ENCODE peak calls at places on chromosomes 6 and 20, in eight cellular contexts. H is HCT116, M is K562, T is HepG2, W is Panc1, I is GM23338, K is GM12878, Z is upper lobe of left lung. C is an unnamed sample.

GRCh38 chr20:17868700-17869231 is 99.8 kb downstream of the SNX5 start:
- ATAC-seq in M (no peak), I (no peak), H (no peak), T (no peak), W (no peak), Z (no peak), K (no peak), C (no peak)

GRCh38 chr6:20205722-20206154 is 6.5 kb downstream of the MBOAT1 start:
- ATAC-seq in Z (peak), K (no peak), H (no peak), W (no peak), M (peak), T (no peak), I (no peak), C (no peak)

GRCh38 chr6:38387994-38388393 is 251.7 kb downstream of the BTBD9 start:
- ATAC-seq in H (no peak), K (no peak), I (no peak), W (no peak), M (no peak), T (no peak), Z (peak), C (peak)

GRCh38 chr6:106442351-106442750 is 81.8 kb downstream of the CRYBG1 start:
- ATAC-seq in K (no peak), M (no peak), H (no peak), I (no peak), Z (no peak), W (no peak), T (no peak), C (no peak)

GRCh38 chr20:2122921-2123320 is 21.3 kb downstream of the STK35 start:
- ATAC-seq in W (no peak), I (no peak), M (no peak), T (no peak), H (no peak), Z (peak), K (no peak), C (peak)

GRCh38 chr6:116971959-116972358 is 94.9 kb downstream of the RFX6 start:
- ATAC-seq in I (peak), M (peak), K (peak), W (peak), Z (peak), T (peak), H (peak), C (no peak)

GRCh38 chr6:138386897-138387296 is 9.2 kb downstream of the SMIM28 start:
- ATAC-seq in M (no peak), T (peak), K (no peak), I (no peak), W (no peak), Z (no peak), H (no peak), C (no peak)

GRCh38 chr6:70221025-70221714 is 81.7 kb downstream of the COL9A1 start:
- ATAC-seq in K (peak), T (peak), W (no peak), M (peak), Z (peak), H (peak), I (peak), C (no peak)

GRCh38 chr20:59463541-59463940 is 140.8 kb upstream of the PHACTR3 start:
- ATAC-seq in M (no peak), W (no peak), K (no peak), Z (no peak), H (no peak), T (no peak), I (no peak), C (no peak)

GRCh38 chr6:46378161-46378881 is 112.9 kb downstream of the RCAN2 start:
- ATAC-seq in Z (no peak), W (no peak), I (no peak), T (no peak), M (no peak), K (no peak), H (no peak), C (no peak)

DNA sequence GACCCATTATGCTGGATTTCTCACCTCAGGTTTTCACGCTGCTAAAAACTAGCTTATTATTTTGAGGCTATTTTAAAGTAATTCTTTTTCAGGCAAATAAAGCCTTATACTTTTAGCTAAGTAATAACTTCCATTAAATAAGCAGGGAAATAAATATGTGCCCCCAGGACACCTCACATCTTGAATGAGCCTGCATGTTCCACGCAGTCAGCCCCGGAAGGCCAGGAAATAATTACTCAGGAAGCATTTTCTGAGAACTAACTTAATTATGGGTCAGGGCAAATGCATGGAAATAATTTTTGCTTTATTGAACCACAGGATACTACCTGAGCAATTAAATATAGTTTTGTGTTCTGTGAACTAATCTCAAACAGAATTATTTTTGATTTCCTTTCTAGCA is 41.1 kb downstream of the STX7 start:
- ATAC-seq in I (no peak), Z (no peak), W (no peak), H (no peak), M (no peak), T (no peak), K (no peak), C (no peak)
- TF ChIP-seq POLR2AphosphoS5 in I (no peak), Z (no peak), W (no peak), H (no peak), M (no peak), T (no peak), K (no peak), C (no peak)

DNA sequence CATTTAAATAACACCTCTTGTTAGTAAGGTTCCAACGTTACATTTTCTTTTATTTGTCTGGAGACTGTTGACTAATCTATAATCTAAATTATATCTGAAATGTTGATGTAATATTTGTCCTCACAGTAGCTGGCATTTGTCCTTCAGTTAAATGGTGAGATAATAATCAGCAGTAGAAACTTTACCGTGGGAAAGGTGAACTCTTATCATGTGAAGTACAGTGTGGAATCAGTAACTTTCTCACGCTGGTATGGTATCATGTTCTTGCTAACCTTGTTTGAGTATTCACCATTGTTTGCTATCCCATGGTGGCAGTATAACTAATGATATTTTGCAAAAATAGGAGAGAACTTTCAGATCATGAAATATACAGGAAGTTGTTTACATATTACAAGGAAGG is 4.7 kb downstream of the GMNN start:
- ATAC-seq in M (no peak), W (no peak), Z (no peak), T (no peak), I (no peak), H (no peak), K (peak), C (no peak)
- H3K4me3 ChIP-seq in M (no peak), W (no peak), Z (no peak), T (peak), I (no peak), H (no peak), K (peak), C (no peak)

GRCh38 chr6:133890941-133891813 is 2.3 kb downstream of the TCF21 start:
- ATAC-seq in K (no peak), Z (no peak), M (peak), W (peak), T (peak), H (peak), I (peak), C (no peak)

GRCh38 chr6:133893324-133893692 is 4.4 kb downstream of the TCF21 start:
- ATAC-seq in W (no peak), Z (no peak), H (no peak), M (no peak), T (no peak), I (no peak), K (no peak), C (no peak)

GRCh38 chr6:133894369-133894768 is 5.5 kb downstream of the TCF21 start:
- ATAC-seq in H (no peak), M (no peak), I (no peak), W (no peak), K (no peak), Z (no peak), T (no peak), C (no peak)

GRCh38 chr6:133891814-133892443 is 3.0 kb downstream of the TCF21 start:
- ATAC-seq in K (no peak), H (no peak), Z (no peak), M (no peak), I (no peak), T (no peak), W (no peak), C (no peak)

GRCh38 chr6:133892444-133893323 is 3.8 kb downstream of the TCF21 start:
- ATAC-seq in I (no peak), W (no peak), K (no peak), T (no peak), M (no peak), H (no peak), Z (no peak), C (no peak)
- TF ChIP-seq POLR2AphosphoS5 in I (no peak), W (no peak), K (no peak), T (no peak), M (no peak), H (no peak), Z (no peak), C (no peak)

GRCh38 chr6:16592550-16592892 is 168.7 kb downstream of the ATXN1 start:
- ATAC-seq in W (no peak), M (no peak), I (no peak), K (no peak), T (no peak), Z (no peak), H (no peak), C (no peak)
- H3K4me3 ChIP-seq in W (no peak), M (no peak), I (no peak), K (peak), T (no peak), Z (no peak), H (no peak), C (no peak)

GRCh38 chr6:26020983-26021349 is 58.4 kb downstream of the TRIM38 start:
- ATAC-seq in W (peak), T (peak), H (peak), I (peak), M (peak), Z (peak), K (peak), C (peak)

GRCh38 chr6:26020291-26020982 is 57.8 kb downstream of the TRIM38 start:
- ATAC-seq in Z (peak), M (peak), H (peak), T (no peak), I (peak), W (peak), K (peak), C (peak)

GRCh38 chr6:26022166-26022510 is 59.5 kb downstream of the TRIM38 start:
- ATAC-seq in M (peak), T (peak), K (peak), I (peak), Z (peak), W (no peak), H (peak), C (peak)

GRCh38 chr6:26022737-26023136 is 60.1 kb downstream of the TRIM38 start:
- ATAC-seq in Z (no peak), T (no peak), W (no peak), K (no peak), H (no peak), I (no peak), M (no peak), C (no peak)

GRCh38 chr6:26021350-26022165 is 59.0 kb downstream of the TRIM38 start:
- ATAC-seq in I (peak), W (peak), H (peak), Z (peak), M (peak), T (peak), K (peak), C (peak)
- TF ChIP-seq POLR2AphosphoS5 in I (peak), W (peak), H (peak), Z (peak), M (peak), T (peak), K (peak), C (peak)

DNA sequence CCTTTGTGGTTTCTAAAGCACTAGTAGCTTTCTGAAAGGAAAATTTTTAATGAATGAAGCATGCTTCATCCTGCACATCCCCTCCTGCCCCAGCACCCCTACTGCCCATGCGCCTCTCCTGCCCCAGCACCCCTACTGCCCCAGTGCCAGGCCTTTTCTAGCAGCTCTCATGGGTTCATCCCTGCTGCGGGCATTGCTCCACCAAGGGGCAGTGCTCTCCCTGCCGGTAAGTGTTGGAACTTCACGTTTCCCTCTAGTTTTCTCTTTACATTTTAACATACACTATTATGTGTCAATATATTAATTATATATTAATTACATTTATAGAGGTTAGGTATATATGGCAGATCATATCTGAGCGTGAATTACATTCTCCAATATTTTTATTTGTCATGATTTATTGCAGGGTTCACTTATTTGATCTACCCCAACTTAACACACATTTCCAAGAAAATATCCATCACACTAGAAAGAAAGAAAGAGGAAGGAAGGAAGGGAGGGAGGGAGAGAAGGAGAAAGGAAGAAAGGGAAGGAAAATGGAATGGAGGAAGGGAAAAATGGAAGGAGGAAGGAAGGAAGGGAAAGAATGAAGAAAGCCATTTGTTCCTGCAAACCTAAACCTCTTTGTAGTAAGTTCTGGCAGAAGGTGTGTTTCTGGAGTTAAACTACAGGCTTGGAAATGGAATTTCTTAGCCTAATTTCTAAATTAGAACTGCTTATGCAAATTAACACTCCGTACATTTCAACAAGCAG is 46.8 kb downstream of the CEP43 start:
- ATAC-seq in K (no peak), T (peak), H (peak), I (peak), Z (no peak), M (peak), W (peak), C (no peak)
- H3K4me3 ChIP-seq in K (no peak), T (no peak), H (no peak), I (no peak), Z (no peak), M (no peak), W (no peak), C (no peak)

GRCh38 chr20:34820805-34821578 is 4.5 kb downstream of the NCOA6 start:
- ATAC-seq in M (no peak), W (no peak), T (no peak), Z (no peak), K (no peak), I (no peak), H (no peak), C (no peak)

GRCh38 chr20:34825530-34826362 is at the start of gene NCOA6:
- ATAC-seq in W (peak), Z (peak), M (peak), H (peak), T (peak), I (peak), K (peak), C (peak)

GRCh38 chr20:34824861-34825529 is 456 bp downstream of the NCOA6 start:
- ATAC-seq in W (peak), H (peak), M (peak), K (peak), T (peak), I (peak), Z (peak), C (peak)

GRCh38 chr20:34829191-34829590 is 3.7 kb upstream of the NCOA6 start:
- ATAC-seq in K (no peak), I (peak), W (no peak), T (no peak), M (no peak), Z (no peak), H (no peak), C (no peak)

DNA sequence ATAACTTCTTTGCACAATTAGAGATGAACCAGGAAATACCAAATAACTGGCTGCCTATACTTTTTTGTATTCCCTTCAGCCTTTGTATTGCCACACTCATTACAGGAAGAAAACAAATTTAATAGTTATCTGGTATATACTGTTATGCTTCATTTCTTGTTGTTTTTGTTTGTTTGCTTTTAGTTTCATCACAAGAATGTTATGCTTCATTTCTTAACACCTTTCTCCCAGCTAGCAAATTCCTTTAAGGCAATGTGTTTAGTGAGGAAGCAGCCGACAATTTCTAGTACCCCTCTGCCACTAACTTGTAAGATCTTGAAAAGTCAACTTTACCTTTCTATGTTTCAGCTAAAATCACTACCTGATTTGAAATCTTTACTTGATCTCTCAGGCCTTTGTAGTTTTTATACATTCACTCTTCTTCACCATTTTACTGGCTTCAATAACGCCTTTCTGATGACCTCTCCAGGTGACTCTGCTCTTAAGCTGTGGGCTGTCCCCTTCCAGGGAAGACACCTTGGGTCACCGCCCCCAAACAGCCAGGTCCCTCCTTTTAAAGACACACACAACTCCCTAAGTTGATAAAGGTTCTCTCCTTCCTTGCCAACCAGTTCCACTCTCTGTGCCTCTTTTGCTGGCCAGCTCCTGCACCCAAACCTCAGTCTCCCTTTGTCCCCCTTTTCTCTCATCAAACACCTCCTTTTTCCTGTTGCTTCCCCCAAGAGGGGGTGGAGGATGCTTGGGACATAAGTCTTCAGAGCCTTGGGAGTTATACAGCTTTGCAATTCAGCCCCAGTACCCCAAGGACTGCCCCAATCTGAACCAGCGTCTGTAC is 1.2 kb downstream of the NCOA6 start:
- ATAC-seq in W (peak), Z (peak), T (peak), I (peak), K (peak), H (peak), M (peak), C (no peak)
- TF ChIP-seq POLR2AphosphoS5 in W (no peak), Z (no peak), T (peak), I (no peak), K (no peak), H (peak), M (no peak), C (no peak)

DNA sequence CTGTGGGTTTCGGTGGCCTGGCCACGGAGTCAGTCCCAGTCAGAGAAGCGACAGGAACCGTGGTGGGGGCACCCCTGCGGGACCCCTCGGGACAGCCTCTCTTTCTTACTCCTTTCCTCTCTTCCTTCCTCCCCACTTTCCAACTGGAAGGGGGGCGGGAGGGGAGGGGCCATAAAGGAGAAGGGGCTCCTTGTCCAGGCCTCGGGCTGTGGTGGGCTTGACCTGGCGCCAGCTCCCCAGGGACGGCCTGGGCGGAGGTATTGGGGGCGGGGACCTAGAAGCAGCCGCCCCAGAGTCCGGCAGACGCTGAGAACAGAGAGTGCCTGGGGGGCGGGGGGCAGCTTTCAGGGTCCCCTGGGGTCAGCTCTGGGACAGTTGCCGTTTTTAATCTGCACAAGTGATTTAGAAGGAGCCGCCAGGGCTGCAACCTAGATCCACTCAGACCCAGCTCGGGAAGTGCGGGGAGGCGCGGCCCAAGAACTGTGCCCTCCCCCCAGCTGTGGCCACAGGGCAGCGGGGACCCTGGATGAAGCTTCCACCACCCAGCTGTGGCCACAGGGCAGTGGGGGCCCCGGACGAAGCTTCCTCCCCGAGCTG is 6.4 kb upstream of the ABHD16B start:
- ATAC-seq in W (peak), Z (peak), K (no peak), M (no peak), T (peak), H (no peak), I (peak), C (peak)
- H3K4me3 ChIP-seq in W (peak), Z (peak), K (no peak), M (no peak), T (peak), H (no peak), I (peak), C (peak)